ENCODE peak calls at places on chromosomes 3 and 15, in seven cellular contexts. D is K562, L is HepG2, V is SK-N-SH, T is HCT116, U is GM12878, S is H1. J is an unnamed sample.

GRCh38 chr3:130377960-130378676 is 32.6 kb downstream of the COL6A5 start:
- DNase-seq in U (no peak), T (no peak), L (no peak), S (no peak), V (no peak), D (no peak), J (no peak)

GRCh38 chr3:51709675-51710074 is 2.8 kb downstream of the GRM2 start:
- DNase-seq in L (no peak), S (no peak), T (no peak), U (no peak), D (no peak), V (no peak), J (no peak)

GRCh38 chr3:157460253-157460652 is 23.6 kb downstream of the PTX3 start:
- DNase-seq in T (no peak), V (no peak), D (no peak), U (no peak), L (no peak), S (no peak), J (no peak)

GRCh38 chr15:67534360-67534759 is 8.1 kb upstream of the MAP2K5 start:
- DNase-seq in D (no peak), V (no peak), T (no peak), L (no peak), S (no peak), U (no peak), J (no peak)

GRCh38 chr15:72866866-72867616 is 83.5 kb upstream of the ADPGK start:
- DNase-seq in L (no peak), T (no peak), U (no peak), V (no peak), D (no peak), S (peak), J (no peak)

GRCh38 chr15:76191539-76192244 is 119.6 kb downstream of the ETFA start:
- DNase-seq in T (no peak), S (no peak), L (no peak), V (no peak), D (no peak), U (no peak), J (no peak)

GRCh38 chr3:51712963-51713362 is 6.1 kb downstream of the GRM2 start:
- DNase-seq in S (peak), T (no peak), D (no peak), V (no peak), L (no peak), U (no peak), J (no peak)

GRCh38 chr3:99319961-99320360 is 318.4 kb upstream of the COL8A1 start:
- DNase-seq in S (no peak), U (no peak), V (no peak), T (no peak), D (no peak), L (no peak), J (no peak)

GRCh38 chr3:78163379-78163778 is 1123.5 kb downstream of the ROBO2 start:
- DNase-seq in U (no peak), T (no peak), V (no peak), L (no peak), D (no peak), S (no peak), J (no peak)

GRCh38 chr15:64006642-64007041 is 39.6 kb downstream of the DAPK2 start:
- DNase-seq in V (no peak), T (no peak), L (no peak), U (no peak), D (no peak), S (no peak), J (no peak)

GRCh38 chr15:60006808-60007346 is 2.8 kb downstream of the FOXB1 start:
- DNase-seq in U (no peak), T (no peak), L (no peak), V (no peak), S (no peak), D (no peak), J (no peak)

GRCh38 chr15:60005352-60006202 is 1.5 kb downstream of the FOXB1 start:
- DNase-seq in T (no peak), V (peak), S (peak), U (no peak), D (no peak), L (no peak), J (no peak)

GRCh38 chr15:60004019-60004845 is at the start of gene FOXB1:
- DNase-seq in S (peak), V (peak), D (no peak), T (no peak), L (no peak), U (no peak), J (no peak)

GRCh38 chr15:60004846-60005351 is 788 bp downstream of the FOXB1 start:
- DNase-seq in L (no peak), T (no peak), V (peak), D (no peak), S (no peak), U (no peak), J (no peak)

GRCh38 chr15:60006203-60006782 is 2.2 kb downstream of the FOXB1 start:
- DNase-seq in V (peak), T (no peak), S (peak), L (no peak), D (peak), U (no peak), J (peak)
- TF ChIP-seq SIN3A in V (no peak), T (no peak), S (no peak), L (no peak), D (no peak), U (no peak), J (no peak)

GRCh38 chr3:40971191-40972168 is 227.8 kb upstream of the CTNNB1 start:
- DNase-seq in T (peak), U (peak), S (no peak), V (no peak), L (peak), D (no peak), J (peak)
- TF ChIP-seq POLR2AphosphoS5 in T (peak), U (no peak), S (no peak), V (peak), L (no peak), D (no peak), J (no peak)

GRCh38 chr3:152272771-152273242 is 4.1 kb downstream of the MBNL1 start:
- DNase-seq in S (no peak), L (no peak), D (no peak), T (no peak), V (no peak), U (no peak), J (peak)
- TF ChIP-seq SIN3A in S (no peak), L (no peak), D (no peak), T (no peak), V (no peak), U (no peak), J (no peak)

GRCh38 chr15:79966634-79967330 is 4.2 kb downstream of the BCL2A1 start:
- DNase-seq in V (no peak), S (no peak), L (no peak), D (no peak), T (no peak), U (no peak), J (no peak)
- TF ChIP-seq POLR2AphosphoS5 in V (no peak), S (no peak), L (no peak), D (no peak), T (no peak), U (peak), J (no peak)

DNA sequence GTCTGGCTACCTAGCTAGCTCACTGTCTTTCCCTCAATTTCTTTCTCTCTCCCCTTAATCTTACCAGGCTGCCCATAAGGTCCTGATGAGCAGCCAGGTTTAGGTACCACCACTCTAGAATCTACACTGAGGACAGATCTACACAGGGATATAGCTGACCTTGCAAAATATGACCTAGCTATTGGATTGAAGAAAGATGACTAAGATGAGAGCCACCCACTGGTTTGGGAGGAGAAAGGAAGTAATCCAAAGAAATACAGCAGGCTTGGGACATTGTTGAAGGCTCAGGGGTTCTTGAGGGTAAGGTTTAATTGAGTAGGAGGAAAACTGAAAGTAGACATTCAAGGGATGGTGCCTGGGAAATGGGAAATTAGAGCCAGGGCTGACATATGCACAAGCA is 142.0 kb upstream of the TMC3 start:
- DNase-seq in V (no peak), L (no peak), D (no peak), S (no peak), U (no peak), T (no peak), J (no peak)
- TF ChIP-seq SIN3A in V (no peak), L (no peak), D (no peak), S (no peak), U (no peak), T (no peak), J (no peak)